ENCODE peak calls at places on chromosomes 7 and 10, in five cellular contexts. M is T-helper 1 cell, R is mesothelial cell of epicardium, F is AG09309, Y is SJSA1. S is an unnamed sample.

GRCh38 chr10:77357185-77357584 is 280.4 kb downstream of the KCNMA1 start:
- DNase-seq in M (no peak), R (no peak), F (no peak), Y (no peak), S (no peak)

GRCh38 chr7:128406147-128406985 is 3.4 kb downstream of the IMPDH1 start:
- DNase-seq in M (no peak), R (no peak), F (no peak), Y (no peak), S (no peak)

GRCh38 chr7:121966538-121967332 is 93.8 kb downstream of the PTPRZ1 start:
- DNase-seq in M (no peak), R (no peak), F (no peak), Y (no peak), S (no peak)

GRCh38 chr7:70595741-70596574 is 536.0 kb upstream of the GALNT17 start:
- DNase-seq in M (no peak), R (peak; percentile 46), F (no peak), Y (no peak), S (peak; percentile 49)

GRCh38 chr7:36084485-36085091 is 68.5 kb upstream of the EEPD1 start:
- DNase-seq in M (no peak), R (peak; percentile 48), F (peak; percentile 8), Y (peak; percentile 56), S (no peak)

GRCh38 chr7:123599766-123600165 is 1.9 kb upstream of the ASB15 start:
- DNase-seq in M (no peak), R (no peak), F (no peak), Y (no peak), S (no peak)

GRCh38 chr10:11401314-11402222 is 209.9 kb downstream of the USP6NL start:
- DNase-seq in M (no peak), R (no peak), F (no peak), Y (no peak), S (no peak)

GRCh38 chr7:73822319-73823173 is 8.2 kb upstream of the CLDN4 start:
- DNase-seq in M (no peak), R (no peak), F (peak; percentile 82), Y (peak; percentile 98), S (no peak)

GRCh38 chr10:11950325-11951018 is 92.1 kb downstream of the UPF2 start:
- DNase-seq in M (no peak), R (no peak), F (no peak), Y (no peak), S (no peak)

GRCh38 chr7:111735661-111736323 is 173.5 kb upstream of the IMMP2L start:
- DNase-seq in M (peak; percentile 51), R (peak; percentile 70), F (peak; percentile 53), Y (peak; percentile 57), S (peak; percentile 69)

GRCh38 chr10:121158988-121159579 is 307.9 kb downstream of the WDR11 start:
- DNase-seq in M (no peak), R (no peak), F (no peak), Y (no peak), S (no peak)

GRCh38 chr10:15439381-15439837 is 68.3 kb upstream of the FAM171A1 start:
- DNase-seq in M (no peak), R (no peak), F (no peak), Y (no peak), S (no peak)

GRCh38 chr10:48456808-48457761 is 147.8 kb downstream of the ARHGAP22 start:
- DNase-seq in M (no peak), R (no peak), F (no peak), Y (peak; percentile 36), S (no peak)

GRCh38 chr10:1399431-1400120 is 337.7 kb downstream of the ADARB2 start:
- DNase-seq in M (no peak), R (peak; percentile 28), F (no peak), Y (peak; percentile 37), S (no peak)

GRCh38 chr10:58817499-58817898 is 304.8 kb downstream of the BICC1 start:
- DNase-seq in M (no peak), R (no peak), F (no peak), Y (no peak), S (no peak)

GRCh38 chr10:3129581-3130340 is 42.8 kb downstream of the PITRM1 start:
- DNase-seq in M (no peak), R (no peak), F (no peak), Y (no peak), S (no peak)

GRCh38 chr7:36986429-36987362 is 262.4 kb upstream of the AOAH start:
- DNase-seq in M (peak; percentile 38), R (peak; percentile 73), F (no peak), Y (peak; percentile 56), S (peak; percentile 85)

GRCh38 chr7:30252885-30253795 is 31.3 kb upstream of the ZNRF2 start:
- DNase-seq in M (no peak), R (no peak), F (no peak), Y (no peak), S (no peak)

GRCh38 chr7:142172932-142173331 is 61.4 kb downstream of the MGAM2 start:
- DNase-seq in M (no peak), R (no peak), F (no peak), Y (no peak), S (no peak)

GRCh38 chr10:71134732-71135211 is 77.6 kb upstream of the UNC5B start:
- DNase-seq in M (no peak), R (no peak), F (no peak), Y (no peak), S (no peak)